ENCODE peak calls at places on chromosome 1, in seven cellular contexts. B is nucleus accumbens, D is HFF-Myc, N is non-pigmented ciliary epithelial cell, L is uterus, E is fibroblast of lung, A is mucosa of gallbladder. X is an unnamed sample.

GRCh38 chr1:87295720-87296119 is 33.0 kb upstream of the LMO4 start:
- DNase-seq in B (no peak), D (no peak), N (no peak), L (no peak), E (no peak), A (no peak), X (no peak)

GRCh38 chr1:81186271-81186670 is 614.5 kb upstream of the ADGRL2 start:
- DNase-seq in B (no peak), D (no peak), N (no peak), L (no peak), E (no peak), A (no peak), X (no peak)

GRCh38 chr1:184838374-184838995 is 83.8 kb upstream of the EDEM3 start:
- DNase-seq in B (peak), D (peak), N (peak), L (peak), E (peak), A (peak), X (peak)

GRCh38 chr1:223742861-223743517 is 30.6 kb downstream of the CAPN2 start:
- DNase-seq in B (no peak), D (no peak), N (no peak), L (no peak), E (no peak), A (no peak), X (no peak)

GRCh38 chr1:155178441-155179106 is 4.9 kb downstream of the TRIM46 start:
- DNase-seq in B (no peak), D (no peak), N (no peak), L (peak), E (no peak), A (no peak), X (peak)

GRCh38 chr1:192401832-192402231 is 85.0 kb downstream of the RGS21 start:
- DNase-seq in B (no peak), D (no peak), N (no peak), L (no peak), E (peak), A (no peak), X (no peak)

GRCh38 chr1:190175320-190175719 is 302.3 kb downstream of the BRINP3 start:
- DNase-seq in B (no peak), D (no peak), N (no peak), L (no peak), E (peak), A (no peak), X (no peak)

GRCh38 chr1:115545791-115546733 is 95.7 kb upstream of the VANGL1 start:
- DNase-seq in B (no peak), D (peak), N (peak), L (peak), E (peak), A (peak), X (peak)